ENCODE peak calls at places on chromosomes 7 and 10, in four cellular contexts. One of them, this sample, is unnamed.

GRCh38 chr7:83546586-83546985 is 102.4 kb downstream of the SEMA3E start:
- DNase-seq in K562: no peak
- DNase-seq in HL-60: no peak
- DNase-seq in GM12878: no peak
- DNase-seq in this sample: no peak

GRCh38 chr7:28297821-28298439 is 114.4 kb upstream of the CREB5 start:
- DNase-seq in K562: no peak
- DNase-seq in HL-60: no peak
- DNase-seq in GM12878: no peak
- DNase-seq in this sample: no peak

GRCh38 chr7:137909042-137909441 is 62.3 kb upstream of the DGKI start:
- DNase-seq in HL-60: no peak
- DNase-seq in K562: no peak
- DNase-seq in GM12878: no peak
- DNase-seq in this sample: no peak

GRCh38 chr7:55071411-55072188 is 52.8 kb downstream of the EGFR start:
- DNase-seq in GM12878: no peak
- DNase-seq in HL-60: no peak
- DNase-seq in K562: no peak
- DNase-seq in this sample: no peak

GRCh38 chr7:50276446-50276845 is 28.1 kb upstream of the IKZF1 start:
- DNase-seq in GM12878: no peak
- DNase-seq in K562: no peak
- DNase-seq in HL-60: no peak
- DNase-seq in this sample: no peak

GRCh38 chr10:15824498-15824897 is 35.8 kb downstream of the MINDY3 start:
- DNase-seq in HL-60: no peak
- DNase-seq in K562: no peak
- DNase-seq in GM12878: no peak
- DNase-seq in this sample: no peak

GRCh38 chr7:39979406-39980073 is 29.5 kb downstream of the CDK13 start:
- DNase-seq in K562: no peak
- DNase-seq in HL-60: no peak
- DNase-seq in GM12878: no peak
- DNase-seq in this sample: no peak

GRCh38 chr10:12826800-12827372 is 174.6 kb downstream of the CCDC3 start:
- DNase-seq in HL-60: no peak
- DNase-seq in GM12878: no peak
- DNase-seq in K562: no peak
- DNase-seq in this sample: no peak

GRCh38 chr10:50552771-50553535 is 70.8 kb downstream of the SGMS1 start:
- DNase-seq in HL-60: no peak
- DNase-seq in GM12878: no peak
- DNase-seq in K562: no peak
- DNase-seq in this sample: no peak

GRCh38 chr7:75979361-75980125 is 14.9 kb downstream of the TMEM120A start:
- DNase-seq in GM12878: no peak
- DNase-seq in HL-60: no peak
- DNase-seq in K562: no peak
- DNase-seq in this sample: no peak

GRCh38 chr10:29254123-29255046 is 34.5 kb upstream of the LYZL1 start:
- DNase-seq in GM12878: no peak
- DNase-seq in K562: peak; percentile 66
- DNase-seq in HL-60: peak; percentile 14
- DNase-seq in this sample: no peak

GRCh38 chr10:117075064-117075463 is 63.0 kb downstream of the VAX1 start:
- DNase-seq in GM12878: no peak
- DNase-seq in K562: no peak
- DNase-seq in HL-60: no peak
- DNase-seq in this sample: no peak

GRCh38 chr10:91061608-91062007 is 140.7 kb upstream of the ANKRD1 start:
- DNase-seq in HL-60: no peak
- DNase-seq in K562: no peak
- DNase-seq in GM12878: no peak
- DNase-seq in this sample: no peak

GRCh38 chr7:30791126-30791525 is 19.9 kb downstream of the MINDY4 start:
- DNase-seq in K562: no peak
- DNase-seq in HL-60: no peak
- DNase-seq in GM12878: no peak
- DNase-seq in this sample: no peak

GRCh38 chr10:69976795-69977546 is 75.7 kb upstream of the MACROH2A2 start:
- DNase-seq in K562: no peak
- DNase-seq in HL-60: no peak
- DNase-seq in GM12878: no peak
- DNase-seq in this sample: no peak

GRCh38 chr7:45064047-45064725 is 24.6 kb downstream of the NACAD start:
- DNase-seq in GM12878: no peak
- DNase-seq in HL-60: no peak
- DNase-seq in K562: no peak
- DNase-seq in this sample: no peak

GRCh38 chr7:26429168-26429567 is 137.5 kb downstream of the SNX10 start:
- DNase-seq in HL-60: no peak
- DNase-seq in GM12878: no peak
- DNase-seq in K562: no peak
- DNase-seq in this sample: no peak

GRCh38 chr10:119654540-119654939 is 3.4 kb downstream of the BAG3 start:
- DNase-seq in K562: no peak
- DNase-seq in HL-60: no peak
- DNase-seq in GM12878: no peak
- DNase-seq in this sample: no peak

GRCh38 chr7:122219253-122219865 is 75.3 kb upstream of the AASS start:
- DNase-seq in GM12878: no peak
- DNase-seq in HL-60: no peak
- DNase-seq in K562: no peak
- DNase-seq in this sample: no peak

GRCh38 chr10:124300224-124300623 is 118.5 kb downstream of the OAT start:
- DNase-seq in K562: no peak
- DNase-seq in GM12878: no peak
- DNase-seq in HL-60: no peak
- DNase-seq in this sample: no peak

GRCh38 chr10:94200148-94200846 is 162.4 kb downstream of the NOC3L start:
- DNase-seq in HL-60: no peak
- DNase-seq in GM12878: no peak
- DNase-seq in K562: no peak
- DNase-seq in this sample: no peak

DNA sequence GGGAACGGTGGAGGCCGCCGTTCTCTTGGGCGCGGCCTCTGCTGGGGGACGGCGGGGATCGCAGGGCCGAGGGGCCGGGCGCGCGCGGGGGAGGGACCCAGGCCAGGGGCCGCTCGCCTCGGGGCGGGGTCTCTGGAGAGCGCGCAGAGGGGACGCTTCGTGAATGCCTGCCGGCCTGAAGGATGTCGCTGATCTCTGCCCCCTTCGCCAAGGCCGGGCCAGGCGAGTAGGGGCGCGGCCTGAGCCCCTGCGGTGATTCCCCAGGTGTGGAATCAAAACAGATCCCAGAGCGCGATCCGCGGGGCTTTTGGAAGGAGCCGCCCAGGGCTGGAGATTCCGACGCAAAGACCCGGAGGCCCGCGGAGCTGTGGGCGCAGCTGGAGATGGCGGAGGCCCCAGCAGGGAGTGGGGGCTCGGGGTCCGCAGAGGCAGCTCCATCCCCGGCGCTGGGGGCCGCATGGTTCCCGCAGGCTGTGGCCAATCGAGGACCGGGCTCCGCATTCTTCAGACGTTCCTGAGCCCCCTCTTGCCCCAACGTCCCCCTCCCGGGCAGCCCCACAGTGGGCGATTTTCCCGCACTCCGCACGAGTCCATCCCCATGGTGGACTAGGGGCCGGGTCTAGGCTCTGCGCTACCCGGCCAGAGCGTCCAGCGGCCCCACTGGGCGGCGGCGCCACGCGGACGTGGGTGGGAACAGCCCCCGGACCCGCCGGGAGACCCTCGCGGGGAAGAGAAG is 166.0 kb downstream of the ACTR3B start:
- DNase-seq in K562: no peak
- DNase-seq in HL-60: no peak
- DNase-seq in GM12878: no peak
- DNase-seq in this sample: no peak
- TF ChIP-seq SPI1 in K562: no peak
- TF ChIP-seq SPI1 in HL-60: no peak
- TF ChIP-seq SPI1 in GM12878: no peak
- TF ChIP-seq SPI1 in this sample: no peak

GRCh38 chr10:26169466-26169865 is 47.1 kb upstream of the GAD2 start:
- DNase-seq in K562: no peak
- DNase-seq in GM12878: no peak
- DNase-seq in HL-60: no peak
- DNase-seq in this sample: no peak
- TF ChIP-seq SPI1 in K562: no peak
- TF ChIP-seq SPI1 in GM12878: no peak
- TF ChIP-seq SPI1 in HL-60: no peak
- TF ChIP-seq SPI1 in this sample: no peak

GRCh38 chr7:111855161-111855841 is 293.0 kb upstream of the IMMP2L start:
- DNase-seq in K562: no peak
- DNase-seq in HL-60: peak; percentile 11
- DNase-seq in GM12878: peak; percentile 2
- DNase-seq in this sample: peak; percentile 20
- TF ChIP-seq SPI1 in K562: no peak
- TF ChIP-seq SPI1 in HL-60: no peak
- TF ChIP-seq SPI1 in GM12878: no peak
- TF ChIP-seq SPI1 in this sample: no peak

GRCh38 chr10:112873541-112873940 is 76.5 kb upstream of the TCF7L2 start:
- DNase-seq in K562: no peak
- DNase-seq in HL-60: no peak
- DNase-seq in GM12878: no peak
- DNase-seq in this sample: no peak
- TF ChIP-seq SPI1 in K562: no peak
- TF ChIP-seq SPI1 in HL-60: no peak
- TF ChIP-seq SPI1 in GM12878: no peak
- TF ChIP-seq SPI1 in this sample: no peak

This sample was measured in GM12891.